ENCODE peak calls at places on chromosomes 13 and 19, in four cellular contexts. Z, P, S and E are unnamed samples.

GRCh38 chr19:19027228-19027627 is 6.1 kb downstream of the SUGP2 start:
- DNase-seq in Z (no peak), P (no peak), S (no peak), E (no peak)

GRCh38 chr13:110001622-110002275 is 215.4 kb upstream of the IRS2 start:
- DNase-seq in Z (no peak), P (no peak), S (no peak), E (no peak)

GRCh38 chr13:48715977-48716376 is 62.2 kb downstream of the CYSLTR2 start:
- DNase-seq in Z (no peak), P (no peak), S (no peak), E (no peak)

GRCh38 chr19:48237057-48237456 is 18.7 kb downstream of the CARD8 start:
- DNase-seq in Z (no peak), P (no peak), S (no peak), E (no peak)

GRCh38 chr13:85379433-85379832 is 419.8 kb downstream of the SLITRK6 start:
- DNase-seq in Z (no peak), P (no peak), S (no peak), E (no peak)

GRCh38 chr19:45716314-45717130 is 14.2 kb downstream of the FBXO46 start:
- DNase-seq in Z (peak), P (no peak), S (no peak), E (no peak)

GRCh38 chr19:15437355-15438123 is 12.2 kb downstream of the WIZ start:
- DNase-seq in Z (no peak), P (peak), S (no peak), E (no peak)

GRCh38 chr19:13275016-13275722 is 125.0 kb downstream of the IER2 start:
- DNase-seq in Z (no peak), P (no peak), S (no peak), E (no peak)

GRCh38 chr13:32073180-32073864 is 41.7 kb downstream of the FRY start:
- DNase-seq in Z (no peak), P (no peak), S (no peak), E (no peak)

GRCh38 chr13:35704331-35704730 is 227.8 kb upstream of the MAB21L1 start:
- DNase-seq in Z (no peak), P (no peak), S (no peak), E (no peak)

GRCh38 chr13:54614729-54615128 is 1586.1 kb downstream of the OLFM4 start:
- DNase-seq in Z (no peak), P (no peak), S (no peak), E (peak)

GRCh38 chr19:18251587-18252369 is 22.5 kb downstream of the IQCN start:
- DNase-seq in Z (peak), P (peak), S (peak), E (peak)

DNA sequence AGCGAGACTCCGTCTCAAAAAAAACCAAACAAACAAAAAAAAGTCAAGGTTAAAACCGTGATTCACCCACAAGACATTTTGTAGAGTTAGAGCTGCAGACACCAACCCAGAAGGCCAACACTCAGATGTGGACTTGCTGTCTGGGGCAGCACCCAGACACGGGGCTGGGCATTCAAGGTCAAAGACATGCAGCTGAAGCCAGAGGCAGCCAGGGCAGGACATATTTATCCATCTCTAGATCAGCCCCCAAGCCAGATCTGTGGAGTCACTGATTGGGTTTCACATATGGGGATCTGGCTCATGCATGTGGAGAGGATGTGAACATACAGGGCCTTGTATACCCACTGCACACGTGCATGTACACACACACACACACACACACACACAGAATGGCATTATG is 3.6 kb downstream of the KLK15 start:
- DNase-seq in Z (no peak), P (no peak), S (no peak), E (no peak)
- TF ChIP-seq BHLHE40 in Z (no peak), P (no peak), S (no peak), E (no peak)

GRCh38 chr19:798415-799075 is 1.3 kb downstream of the PTBP1 start:
- DNase-seq in Z (peak), P (peak), S (no peak), E (no peak)
- TF ChIP-seq FOXM1 in Z (no peak), P (no peak), S (no peak), E (no peak)

GRCh38 chr19:36113895-36114762 is 546 bp downstream of the POLR2I start:
- DNase-seq in Z (peak), P (no peak), S (no peak), E (no peak)
- TF ChIP-seq BHLHE40 in Z (no peak), P (no peak), S (peak), E (no peak)

DNA sequence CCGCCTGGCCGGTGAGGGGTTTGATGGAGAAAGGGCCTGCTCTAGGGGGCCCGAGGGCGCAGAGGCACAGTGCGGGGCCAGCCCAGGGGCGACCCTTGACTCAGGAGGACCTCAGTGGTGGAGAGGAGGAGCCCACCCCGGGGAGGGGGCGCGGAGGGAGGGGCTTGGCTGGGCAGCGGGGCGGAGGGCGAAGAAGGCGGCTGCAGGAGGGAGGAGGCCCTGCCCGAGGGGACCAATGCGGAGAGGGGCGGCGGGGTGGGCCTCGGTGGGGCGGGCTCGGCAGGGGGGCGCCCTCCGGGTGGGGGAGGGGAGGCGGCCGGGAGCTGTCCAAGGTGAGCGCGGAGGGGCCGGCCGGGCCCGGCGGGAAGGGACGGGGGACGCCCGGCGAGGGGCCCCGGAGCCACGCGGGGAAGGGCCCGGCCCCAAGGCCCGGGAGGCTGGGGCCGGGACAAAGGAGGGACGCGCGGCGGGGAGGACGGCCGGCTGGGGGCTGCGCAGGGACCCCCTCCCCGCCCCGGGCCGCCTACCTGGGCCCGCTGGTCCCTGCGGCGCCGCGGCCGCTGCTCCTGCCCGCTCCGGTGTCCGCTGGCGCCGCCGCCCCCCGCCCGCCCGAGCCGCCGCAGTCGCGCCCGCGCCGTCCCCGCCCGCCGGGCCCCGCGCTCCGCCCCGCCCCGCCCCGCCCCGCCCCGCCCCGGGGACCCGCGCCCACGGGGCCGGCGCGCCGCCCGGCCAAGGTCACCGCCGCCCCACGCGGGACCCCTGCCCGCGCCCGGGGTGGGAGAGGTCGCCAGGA is at the start of gene DIRAS1:
- DNase-seq in Z (peak), P (no peak), S (no peak), E (peak)
- TF ChIP-seq FOXM1 in Z (no peak), P (no peak), S (no peak), E (no peak)

GRCh38 chr19:4043966-4044365 is 22.7 kb downstream of the ZBTB7A start:
- DNase-seq in Z (no peak), P (no peak), S (no peak), E (no peak)

GRCh38 chr19:4046362-4046691 is 20.4 kb downstream of the ZBTB7A start:
- DNase-seq in Z (no peak), P (no peak), S (no peak), E (no peak)

GRCh38 chr19:4043410-4043809 is 23.3 kb downstream of the ZBTB7A start:
- DNase-seq in Z (no peak), P (no peak), S (no peak), E (no peak)

GRCh38 chr19:4045597-4046361 is 20.9 kb downstream of the ZBTB7A start:
- DNase-seq in Z (no peak), P (no peak), S (no peak), E (no peak)

GRCh38 chr19:4044927-4045557 is 21.7 kb downstream of the ZBTB7A start:
- DNase-seq in Z (no peak), P (no peak), S (no peak), E (no peak)
- TF ChIP-seq BHLHE40 in Z (no peak), P (no peak), S (no peak), E (no peak)

DNA sequence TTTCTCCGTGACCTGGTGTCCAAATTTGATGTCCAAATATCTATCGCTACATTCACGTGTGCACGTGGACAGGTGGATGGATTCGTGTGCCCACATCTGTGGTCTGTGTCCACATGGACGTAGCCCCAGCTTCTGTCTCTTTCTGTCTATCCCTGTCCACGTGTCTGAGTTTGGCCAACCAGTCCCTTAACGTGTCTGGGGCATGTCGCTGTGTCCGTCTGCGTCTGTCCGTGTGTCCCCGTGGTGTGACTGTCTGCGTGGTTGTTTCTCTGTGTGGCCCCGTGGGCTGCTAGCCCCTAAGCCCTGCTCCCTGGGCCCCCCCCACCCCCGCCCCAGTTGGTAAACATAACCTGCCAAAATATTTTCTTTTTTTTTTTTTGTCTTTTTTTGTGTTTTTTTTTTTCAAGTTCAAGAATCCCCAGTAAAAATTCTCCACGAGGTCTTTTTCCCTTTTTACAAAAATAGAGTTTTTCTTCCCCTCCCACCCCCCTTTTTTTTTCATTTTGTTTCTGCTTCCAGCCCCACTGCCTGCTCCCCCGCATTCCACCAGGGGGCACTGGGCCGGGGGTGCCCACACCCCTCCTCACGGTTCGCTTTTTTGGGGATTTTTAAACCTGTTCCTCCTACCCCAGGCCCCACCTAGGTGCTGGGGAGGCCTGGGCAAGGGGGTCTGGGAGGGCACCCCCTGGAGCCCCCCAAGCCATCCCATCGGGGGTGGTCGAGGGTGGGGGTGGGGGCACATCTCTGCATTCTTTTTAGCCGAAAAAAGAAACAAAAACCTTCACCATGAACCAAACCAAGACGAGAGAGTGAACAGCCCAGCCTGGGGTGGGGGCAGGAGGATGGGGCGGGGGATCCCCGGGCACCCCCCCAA is 18.3 kb downstream of the PRKCSH start:
- DNase-seq in Z (peak), P (no peak), S (no peak), E (no peak)
- TF ChIP-seq FOXM1 in Z (no peak), P (no peak), S (no peak), E (no peak)